ENCODE peak calls at places on chromosome 14, in five cellular contexts. E, K, S, D and B are unnamed samples.

GRCh38 chr14:105419305-105420091 is at the start of gene MTA1:
- DNase-seq in K (no peak), S (peak), E (no peak), D (peak), B (peak)

GRCh38 chr14:23550131-23550826 is 1.3 kb downstream of the ZFHX2 start:
- DNase-seq in K (no peak), E (no peak), S (no peak), D (no peak), B (no peak)

GRCh38 chr14:32039401-32039800 is 37.7 kb upstream of the ARHGAP5 start:
- DNase-seq in K (no peak), E (no peak), D (no peak), S (no peak), B (no peak)

GRCh38 chr14:71324767-71325272 is 417.6 kb downstream of the PCNX1 start:
- DNase-seq in S (no peak), K (peak), E (no peak), D (peak), B (no peak)

GRCh38 chr14:75537071-75537470 is 14.8 kb downstream of the BATF start:
- DNase-seq in K (no peak), D (no peak), S (no peak), E (no peak), B (peak)

GRCh38 chr14:76918751-76919421 is 92.7 kb downstream of the LRRC74A start:
- DNase-seq in K (peak), E (peak), D (peak), S (peak), B (peak)

GRCh38 chr14:20492486-20492885 is 12.9 kb upstream of the RNASE10 start:
- DNase-seq in D (peak), K (no peak), S (no peak), E (no peak), B (no peak)

GRCh38 chr14:73943083-73943482 is 6.8 kb downstream of the FAM161B start:
- DNase-seq in K (peak), S (no peak), E (no peak), D (peak), B (peak)

GRCh38 chr14:66109426-66109825 is 376.7 kb upstream of the CCDC196 start:
- DNase-seq in E (no peak), D (no peak), K (no peak), S (no peak), B (no peak)

GRCh38 chr14:51401272-51401671 is 161.2 kb downstream of the TMX1 start:
- DNase-seq in E (no peak), K (no peak), D (no peak), S (no peak), B (no peak)

GRCh38 chr14:20697273-20698017 is 8.9 kb downstream of the ANG start:
- DNase-seq in E (no peak), K (peak), D (peak), S (peak), B (peak)

GRCh38 chr14:72745546-72745945 is 148.4 kb downstream of the DPF3 start:
- DNase-seq in E (no peak), D (peak), K (peak), S (no peak), B (peak)

GRCh38 chr14:58746261-58746660 is 108.5 kb downstream of the DACT1 start:
- DNase-seq in S (no peak), D (peak), K (peak), E (no peak), B (peak)

GRCh38 chr14:96445844-96446710 is 54.1 kb downstream of the AK7 start:
- DNase-seq in D (no peak), E (no peak), S (no peak), K (no peak), B (no peak)

GRCh38 chr14:103511022-103511693 is 11.5 kb downstream of the CKB start:
- DNase-seq in D (no peak), S (no peak), K (no peak), E (peak), B (no peak)

GRCh38 chr14:88804477-88804876 is 11.7 kb upstream of the EML5 start:
- DNase-seq in S (no peak), E (no peak), D (no peak), K (no peak), B (no peak)

GRCh38 chr14:24329736-24330135 is 5.1 kb downstream of the ADCY4 start:
- DNase-seq in E (peak), K (no peak), D (no peak), S (no peak), B (no peak)

GRCh38 chr14:30195946-30196345 is 268.3 kb upstream of the PRKD1 start:
- DNase-seq in D (peak), K (no peak), E (no peak), S (no peak), B (peak)

GRCh38 chr14:105450864-105451720 is 23.5 kb upstream of the CRIP2 start:
- DNase-seq in D (no peak), E (no peak), K (no peak), S (no peak), B (no peak)

GRCh38 chr14:50260511-50260910 is 29.1 kb upstream of the SOS2 start:
- DNase-seq in D (peak), S (no peak), K (peak), E (no peak), B (peak)

GRCh38 chr14:71566276-71566675 is 366.0 kb upstream of the RGS6 start:
- DNase-seq in E (no peak), D (no peak), K (no peak), S (no peak), B (no peak)

GRCh38 chr14:84482256-84483071 is 1047.5 kb upstream of the FLRT2 start:
- DNase-seq in D (no peak), S (no peak), E (no peak), K (peak), B (peak)

GRCh38 chr14:106530031-106530422 is 1003.6 kb downstream of the TMEM121 start:
- DNase-seq in D (no peak), K (no peak), E (no peak), S (no peak), B (no peak)

GRCh38 chr14:90301580-90302181 is 30.1 kb downstream of the NRDE2 start:
- DNase-seq in S (peak), E (no peak), D (peak), K (peak), B (peak)